ENCODE peak calls at places on chromosomes 3 and 15, in nine cellular contexts. Z, P, R, D, C, J, X, B and A are unnamed samples. For H3K4me1, the result is how much of the 10 kb centered on the place peaks cover.

GRCh38 chr3:108489776-108490175 is 20.6 kb downstream of the MYH15 start:
- DNase-seq in B (no peak), P (no peak), J (peak), X (no peak), D (peak), Z (no peak), R (no peak), C (no peak), A (no peak)

GRCh38 chr3:128973988-128974564 is 19.8 kb downstream of the CFAP92 start:
- DNase-seq in J (no peak), D (no peak), R (no peak), Z (no peak), C (no peak), P (no peak), B (no peak), X (no peak), A (no peak)

GRCh38 chr3:57729339-57730039 is 26.6 kb upstream of the SLMAP start:
- DNase-seq in C (no peak), B (no peak), R (no peak), P (no peak), D (peak), Z (no peak), X (no peak), J (no peak), A (no peak)

GRCh38 chr3:52257911-52258310 is 12.4 kb downstream of the PPM1M start:
- DNase-seq in X (no peak), B (no peak), R (no peak), Z (no peak), C (no peak), D (no peak), P (no peak), J (no peak), A (no peak)

GRCh38 chr3:114442251-114442650 is 148.4 kb downstream of the TIGIT start:
- DNase-seq in Z (no peak), J (no peak), X (no peak), R (no peak), P (no peak), C (no peak), B (no peak), D (peak), A (no peak)

GRCh38 chr3:155153242-155154186 is 73.4 kb downstream of the MME start:
- DNase-seq in Z (no peak), J (no peak), D (no peak), B (no peak), R (no peak), X (no peak), P (no peak), C (no peak), A (no peak)

GRCh38 chr3:23071306-23071705 is 131.8 kb upstream of the UBE2E2 start:
- DNase-seq in C (no peak), P (no peak), X (no peak), B (no peak), Z (no peak), R (no peak), J (no peak), D (no peak), A (no peak)

GRCh38 chr3:152193673-152194267 is 75.0 kb upstream of the MBNL1 start:
- DNase-seq in B (no peak), R (no peak), Z (no peak), D (no peak), J (no peak), X (no peak), P (peak), C (no peak), A (no peak)

GRCh38 chr3:197458179-197458707 is 97.5 kb downstream of the BDH1 start:
- DNase-seq in P (no peak), C (no peak), Z (no peak), X (no peak), R (no peak), B (no peak), J (peak), D (peak), A (no peak)

GRCh38 chr3:125351814-125352456 is 23.2 kb downstream of the ZNF148 start:
- DNase-seq in P (no peak), B (no peak), X (no peak), C (no peak), J (no peak), D (peak), R (no peak), Z (no peak), A (no peak)

GRCh38 chr3:179615458-179616173 is 11.0 kb downstream of the NDUFB5 start:
- DNase-seq in J (no peak), R (no peak), C (no peak), B (no peak), P (no peak), D (peak), X (no peak), Z (no peak), A (no peak)

GRCh38 chr3:8663177-8664061 is 18.8 kb upstream of the SSUH2 start:
- DNase-seq in D (peak), X (no peak), J (peak), Z (peak), R (no peak), P (peak), C (peak), B (peak), A (no peak)

GRCh38 chr3:31516757-31517156 is 16.0 kb upstream of the STT3B start:
- DNase-seq in P (no peak), X (no peak), D (no peak), C (no peak), J (no peak), R (no peak), Z (no peak), B (no peak), A (no peak)

GRCh38 chr3:138942861-138943623 is 3.9 kb downstream of the FOXL2 start:
- DNase-seq in Z (no peak), C (no peak), P (no peak), X (no peak), R (no peak), B (no peak), J (peak), D (no peak), A (no peak)

GRCh38 chr3:171791695-171792082 is 18.6 kb downstream of the PLD1 start:
- DNase-seq in D (peak), X (no peak), R (no peak), C (no peak), P (no peak), B (no peak), J (peak), Z (no peak), A (no peak)

GRCh38 chr3:185253645-185254410 is at the start of gene EHHADH:
- DNase-seq in J (peak), X (peak), Z (peak), P (peak), R (peak), D (peak), C (peak), B (peak), A (no peak)

GRCh38 chr3:59809750-59810444 is 760.1 kb upstream of the CFAP20DC start:
- DNase-seq in J (peak), P (no peak), X (no peak), C (no peak), D (peak), R (no peak), Z (no peak), B (no peak), A (no peak)

GRCh38 chr15:27639595-27639994 is 459.5 kb downstream of the OCA2 start:
- DNase-seq in J (no peak), P (no peak), C (no peak), X (no peak), B (no peak), Z (no peak), R (no peak), D (no peak), A (no peak)

GRCh38 chr15:66701422-66702034 is 508 bp upstream of the SMAD6 start:
- DNase-seq in C (peak), B (peak), J (peak), Z (no peak), R (peak), X (no peak), P (peak), D (no peak), A (no peak)

GRCh38 chr3:106341090-106341489 is 472.3 kb upstream of the CBLB start:
- DNase-seq in P (peak), R (no peak), C (no peak), B (no peak), D (peak), Z (no peak), X (no peak), J (no peak), A (no peak)

GRCh38 chr3:57944313-57944580 is 64.0 kb upstream of the FLNB start:
- DNase-seq in X (no peak), R (no peak), C (no peak), B (no peak), P (no peak), Z (no peak), D (no peak), J (no peak), A (no peak)

GRCh38 chr3:11530153-11530721 is 113.5 kb downstream of the VGLL4 start:
- DNase-seq in D (peak), B (no peak), J (no peak), P (no peak), R (peak), Z (no peak), C (no peak), X (no peak), A (no peak)

GRCh38 chr3:134751831-134752230 is 43.2 kb upstream of the EPHB1 start:
- DNase-seq in R (no peak), B (no peak), P (no peak), D (no peak), J (no peak), Z (no peak), C (no peak), X (no peak), A (no peak)

GRCh38 chr3:33915796-33916589 is 117.6 kb downstream of the PDCD6IP start:
- DNase-seq in X (no peak), D (peak), R (no peak), P (no peak), Z (no peak), C (no peak), B (no peak), J (peak), A (no peak)

GRCh38 chr3:15309662-15310335 is 22.6 kb downstream of the SH3BP5 start:
- DNase-seq in X (no peak), R (peak), J (no peak), C (no peak), Z (no peak), P (no peak), D (no peak), B (no peak), A (no peak)

GRCh38 chr3:184155644-184156521 is 706 bp downstream of the DVL3 start:
- DNase-seq in X (peak), C (peak), J (peak), R (peak), D (peak), Z (peak), B (no peak), P (no peak), A (no peak)

GRCh38 chr15:92636950-92637481 is 18.6 kb downstream of the FAM174B start:
- DNase-seq in Z (peak), J (peak), R (no peak), B (peak), X (peak), D (no peak), P (no peak), C (no peak), A (no peak)

GRCh38 chr15:66692808-66693596 is 9.0 kb upstream of the SMAD6 start:
- DNase-seq in R (no peak), D (no peak), X (no peak), B (no peak), Z (no peak), P (no peak), C (no peak), J (no peak), A (no peak)

GRCh38 chr3:134239538-134239937 is 11.1 kb downstream of the RYK start:
- DNase-seq in P (no peak), Z (no peak), C (no peak), R (no peak), D (peak), J (no peak), X (no peak), B (no peak), A (no peak)

GRCh38 chr3:51307458-51307857 is 77.6 kb upstream of the MANF start:
- DNase-seq in P (no peak), C (no peak), J (no peak), D (no peak), Z (no peak), B (no peak), R (no peak), X (no peak), A (no peak)

GRCh38 chr15:50017522-50017921 is 101.5 kb downstream of the ATP8B4 start:
- DNase-seq in Z (no peak), J (no peak), R (no peak), C (no peak), P (no peak), D (no peak), X (no peak), B (no peak), A (no peak)

GRCh38 chr15:71440479-71441071 is 325.3 kb downstream of the THSD4 start:
- DNase-seq in J (peak), X (no peak), C (no peak), B (no peak), D (peak), P (no peak), Z (no peak), R (no peak), A (no peak)

GRCh38 chr3:133136114-133137041 is 98.2 kb downstream of the TMEM108 start:
- DNase-seq in Z (no peak), P (no peak), R (no peak), D (no peak), X (no peak), C (no peak), J (no peak), B (no peak), A (no peak)

GRCh38 chr3:157368171-157368570 is 68.5 kb upstream of the PTX3 start:
- DNase-seq in D (no peak), Z (no peak), R (no peak), J (peak), P (no peak), B (no peak), C (no peak), X (no peak), A (no peak)

GRCh38 chr15:88748081-88748480 is 55.2 kb upstream of the ACAN start:
- DNase-seq in D (no peak), Z (no peak), B (no peak), X (no peak), C (no peak), J (no peak), P (no peak), R (no peak), A (no peak)

GRCh38 chr3:154904328-154904727 is 175.8 kb upstream of the MME start:
- DNase-seq in D (peak), X (no peak), Z (no peak), B (no peak), P (no peak), R (no peak), C (no peak), J (peak), A (no peak)

GRCh38 chr3:111956995-111957736 is 21.7 kb upstream of the ABHD10 start:
- DNase-seq in R (no peak), J (peak), X (no peak), P (no peak), C (no peak), D (no peak), B (no peak), Z (no peak), A (no peak)

GRCh38 chr3:33145221-33145900 is 31.5 kb downstream of the CRTAP start:
- DNase-seq in X (no peak), J (no peak), C (no peak), D (no peak), P (no peak), B (no peak), Z (no peak), R (no peak), A (no peak)

GRCh38 chr3:134640872-134641470 is 9.9 kb downstream of the KY start:
- DNase-seq in R (no peak), Z (no peak), X (no peak), D (peak), P (no peak), C (no peak), B (no peak), J (peak), A (no peak)

DNA sequence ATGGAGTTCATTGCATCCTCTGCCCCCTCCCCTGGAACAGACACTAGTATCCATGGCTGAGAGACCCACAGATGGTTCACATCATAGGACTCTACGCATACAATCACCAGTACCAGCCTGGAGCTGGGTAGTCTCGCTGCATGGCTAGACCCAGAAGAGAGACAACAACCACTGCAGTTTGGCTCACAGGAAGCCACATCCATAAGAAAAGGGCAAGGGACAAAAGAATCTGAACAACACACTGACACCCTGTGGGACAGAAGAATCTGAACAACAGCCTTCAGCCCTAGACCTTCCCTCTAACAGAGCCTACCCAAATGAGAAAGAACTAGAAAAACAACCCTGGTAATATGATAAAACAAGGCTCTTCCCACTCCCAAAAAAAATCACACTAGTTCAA is 479.3 kb downstream of the RAP2B start:
- DNase-seq in J (peak), B (no peak), R (no peak), Z (no peak), D (no peak), P (no peak), C (no peak), X (no peak), A (no peak)
- H3K27ac ChIP-seq in J (peak), B (no peak), R (no peak), Z (no peak), D (no peak), P (no peak), C (no peak), X (no peak), A (peak)

DNA sequence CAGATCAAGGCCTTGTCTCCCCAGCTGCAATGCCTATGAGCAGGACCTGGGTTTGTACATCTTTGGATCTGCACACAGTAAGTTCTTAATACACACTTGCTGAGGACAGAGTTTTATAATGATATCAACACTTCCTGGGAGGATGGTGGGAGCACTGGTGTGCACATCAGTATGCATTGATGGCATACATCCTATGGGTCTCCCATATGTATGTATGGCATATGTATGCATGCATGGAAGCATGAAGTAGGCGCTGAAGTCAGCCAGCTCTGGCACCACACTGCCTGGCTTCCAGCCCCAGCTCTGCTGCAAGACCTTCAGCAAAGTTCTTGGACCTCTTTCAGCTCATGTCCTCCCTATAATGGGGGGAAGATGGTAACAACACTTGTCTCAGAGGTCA is 68.2 kb downstream of the MYLK start:
- DNase-seq in X (no peak), C (no peak), R (no peak), J (no peak), B (no peak), Z (no peak), D (no peak), P (no peak), A (no peak)
- H3K4me1 ChIP-seq in X (under half), C (under half), R (half or more), J (under half), B (under half), Z (under half), D (under half), P (under half), A (under half)

DNA sequence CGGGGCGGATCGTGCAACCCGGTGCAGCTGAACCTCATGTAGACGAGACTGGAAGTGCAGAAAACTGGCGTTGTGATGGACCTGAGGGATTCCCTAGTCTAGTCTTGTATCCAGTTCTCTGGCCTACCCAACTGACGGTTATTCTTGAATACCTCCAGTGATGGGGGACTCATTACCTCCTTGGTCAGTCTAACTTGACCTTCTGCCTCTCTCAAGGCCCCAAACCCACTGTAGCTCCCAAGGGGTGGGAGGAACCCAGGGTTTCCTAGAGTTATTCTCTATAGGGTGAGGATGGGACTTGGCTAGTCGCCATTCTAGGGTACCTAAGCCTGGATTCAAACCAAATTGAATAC is 11.4 kb downstream of the PAK6 start:
- DNase-seq in B (no peak), C (no peak), X (no peak), D (no peak), Z (no peak), P (no peak), J (no peak), R (no peak), A (no peak)
- TF ChIP-seq CTCF in B (no peak), C (no peak), X (no peak), D (no peak), Z (no peak), P (no peak), J (no peak), R (no peak), A (no peak)

GRCh38 chr15:85383470-85384148 is 3.2 kb downstream of the AKAP13 start:
- DNase-seq in D (no peak), B (no peak), Z (no peak), P (no peak), R (no peak), J (no peak), X (no peak), C (no peak), A (no peak)
- H3K27ac ChIP-seq in D (no peak), B (no peak), Z (no peak), P (no peak), R (no peak), J (no peak), X (peak), C (no peak), A (peak)

DNA sequence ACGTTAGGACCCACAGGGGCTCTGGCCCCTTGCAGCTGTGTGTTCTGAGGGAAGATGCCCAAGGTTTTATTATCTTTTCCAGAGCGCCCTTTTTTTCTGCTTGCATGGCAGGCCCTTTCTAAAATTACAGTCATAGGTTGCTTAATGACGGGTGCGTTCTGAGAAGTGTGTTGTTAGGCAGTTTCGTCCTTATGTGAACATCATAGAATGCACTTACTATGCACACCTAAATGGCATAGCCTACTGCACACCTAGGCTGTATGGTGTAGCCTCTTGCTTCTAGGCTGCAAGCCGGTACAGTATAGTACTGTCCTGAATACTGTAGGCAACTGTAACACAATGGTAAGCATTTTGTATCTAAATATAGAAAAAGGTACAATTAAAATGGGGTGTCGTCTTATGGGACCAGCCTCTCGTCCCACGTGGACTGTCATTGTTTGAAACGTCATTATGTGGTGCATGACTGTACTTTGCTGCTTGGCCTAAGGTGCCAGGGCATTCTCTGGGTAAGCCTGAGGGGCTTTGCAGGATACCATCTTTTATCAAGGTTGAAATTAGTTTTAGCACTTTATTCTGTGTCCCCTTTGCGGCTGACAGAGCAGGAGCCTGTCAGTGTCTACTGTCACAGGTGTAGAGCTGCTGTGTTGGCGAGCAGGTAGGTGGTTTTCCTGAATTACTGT is 10.9 kb downstream of the KLF13 start:
- DNase-seq in P (no peak), D (no peak), Z (no peak), X (no peak), C (no peak), B (no peak), R (no peak), J (no peak), A (no peak)
- H3K4me1 ChIP-seq in P (half or more), D (under half), Z (under half), X (under half), C (half or more), B (half or more), R (half or more), J (under half), A (half or more)

GRCh38 chr15:75785771-75786563 is 57.3 kb upstream of the UBE2Q2 start:
- DNase-seq in J (peak), D (no peak), B (no peak), X (no peak), P (no peak), Z (no peak), R (no peak), C (no peak), A (no peak)
- TF ChIP-seq CTCF in J (peak), D (peak), B (no peak), X (no peak), P (no peak), Z (no peak), R (no peak), C (no peak), A (no peak)